ENCODE peak calls at places on chromosomes 2 and 18, in eight cellular contexts. One of them, this sample, is unnamed.

GRCh38 chr2:133581027-133581760 is 12.9 kb upstream of the NCKAP5 start:
- DNase-seq in PC-9: no peak
- DNase-seq in MCF 10A: no peak
- DNase-seq in CD8-positive, alpha-beta T cell: no peak
- DNase-seq in astrocyte of the spinal cord: peak
- DNase-seq in neural crest cell: no peak
- DNase-seq in AG04450: peak
- DNase-seq in IMR-90: peak
- DNase-seq in this sample: no peak

GRCh38 chr2:45681675-45682074 is 30.2 kb downstream of the PRKCE start:
- DNase-seq in PC-9: peak
- DNase-seq in MCF 10A: peak
- DNase-seq in CD8-positive, alpha-beta T cell: no peak
- DNase-seq in astrocyte of the spinal cord: peak
- DNase-seq in neural crest cell: no peak
- DNase-seq in AG04450: peak
- DNase-seq in IMR-90: peak
- DNase-seq in this sample: no peak

GRCh38 chr2:19902272-19902730 is 518 bp upstream of the TTC32 start:
- DNase-seq in PC-9: no peak
- DNase-seq in MCF 10A: no peak
- DNase-seq in CD8-positive, alpha-beta T cell: no peak
- DNase-seq in astrocyte of the spinal cord: no peak
- DNase-seq in neural crest cell: no peak
- DNase-seq in AG04450: no peak
- DNase-seq in IMR-90: no peak
- DNase-seq in this sample: no peak

GRCh38 chr18:8771930-8772329 is 66.6 kb downstream of the MTCL1 start:
- DNase-seq in PC-9: no peak
- DNase-seq in MCF 10A: peak
- DNase-seq in CD8-positive, alpha-beta T cell: no peak
- DNase-seq in astrocyte of the spinal cord: no peak
- DNase-seq in neural crest cell: no peak
- DNase-seq in AG04450: no peak
- DNase-seq in IMR-90: no peak
- DNase-seq in this sample: no peak

GRCh38 chr18:42131044-42131939 is 176.3 kb downstream of the PIK3C3 start:
- DNase-seq in PC-9: no peak
- DNase-seq in MCF 10A: no peak
- DNase-seq in CD8-positive, alpha-beta T cell: no peak
- DNase-seq in astrocyte of the spinal cord: no peak
- DNase-seq in neural crest cell: no peak
- DNase-seq in AG04450: no peak
- DNase-seq in IMR-90: no peak
- DNase-seq in this sample: no peak

GRCh38 chr2:53075760-53076159 is 691.8 kb upstream of the CHAC2 start:
- DNase-seq in PC-9: no peak
- DNase-seq in MCF 10A: no peak
- DNase-seq in CD8-positive, alpha-beta T cell: no peak
- DNase-seq in astrocyte of the spinal cord: no peak
- DNase-seq in neural crest cell: no peak
- DNase-seq in AG04450: no peak
- DNase-seq in IMR-90: no peak
- DNase-seq in this sample: peak

GRCh38 chr2:28382755-28383154 is 9.9 kb upstream of the FOSL2 start:
- DNase-seq in PC-9: no peak
- DNase-seq in MCF 10A: no peak
- DNase-seq in CD8-positive, alpha-beta T cell: no peak
- DNase-seq in astrocyte of the spinal cord: no peak
- DNase-seq in neural crest cell: no peak
- DNase-seq in AG04450: no peak
- DNase-seq in IMR-90: no peak
- DNase-seq in this sample: no peak

GRCh38 chr2:192314800-192315481 is 120.2 kb upstream of the TMEFF2 start:
- DNase-seq in PC-9: no peak
- DNase-seq in MCF 10A: no peak
- DNase-seq in CD8-positive, alpha-beta T cell: no peak
- DNase-seq in astrocyte of the spinal cord: no peak
- DNase-seq in neural crest cell: no peak
- DNase-seq in AG04450: no peak
- DNase-seq in IMR-90: no peak
- DNase-seq in this sample: no peak

GRCh38 chr2:86360781-86361180 is 23.4 kb upstream of the REEP1 start:
- DNase-seq in PC-9: no peak
- DNase-seq in MCF 10A: no peak
- DNase-seq in CD8-positive, alpha-beta T cell: no peak
- DNase-seq in astrocyte of the spinal cord: no peak
- DNase-seq in neural crest cell: no peak
- DNase-seq in AG04450: no peak
- DNase-seq in IMR-90: no peak
- DNase-seq in this sample: no peak

GRCh38 chr2:222796413-222797103 is 64.3 kb upstream of the ACSL3 start:
- DNase-seq in PC-9: no peak
- DNase-seq in MCF 10A: no peak
- DNase-seq in CD8-positive, alpha-beta T cell: no peak
- DNase-seq in astrocyte of the spinal cord: peak
- DNase-seq in neural crest cell: no peak
- DNase-seq in AG04450: no peak
- DNase-seq in IMR-90: peak
- DNase-seq in this sample: no peak

GRCh38 chr18:51029378-51029693 is 677 bp upstream of the SMAD4 start:
- DNase-seq in PC-9: no peak
- DNase-seq in MCF 10A: no peak
- DNase-seq in CD8-positive, alpha-beta T cell: no peak
- DNase-seq in astrocyte of the spinal cord: no peak
- DNase-seq in neural crest cell: no peak
- DNase-seq in AG04450: no peak
- DNase-seq in IMR-90: peak
- DNase-seq in this sample: no peak

GRCh38 chr2:184611221-184612085 is 13.1 kb downstream of the ZNF804A start:
- DNase-seq in PC-9: no peak
- DNase-seq in MCF 10A: peak
- DNase-seq in CD8-positive, alpha-beta T cell: no peak
- DNase-seq in astrocyte of the spinal cord: peak
- DNase-seq in neural crest cell: no peak
- DNase-seq in AG04450: no peak
- DNase-seq in IMR-90: peak
- DNase-seq in this sample: no peak

GRCh38 chr2:227301523-227301922 is 23.5 kb upstream of the MFF start:
- DNase-seq in PC-9: no peak
- DNase-seq in MCF 10A: peak
- DNase-seq in CD8-positive, alpha-beta T cell: no peak
- DNase-seq in astrocyte of the spinal cord: no peak
- DNase-seq in neural crest cell: no peak
- DNase-seq in AG04450: no peak
- DNase-seq in IMR-90: no peak
- DNase-seq in this sample: no peak

GRCh38 chr2:96084006-96084857 is 32.1 kb downstream of the ADRA2B start:
- DNase-seq in PC-9: no peak
- DNase-seq in MCF 10A: no peak
- DNase-seq in CD8-positive, alpha-beta T cell: no peak
- DNase-seq in astrocyte of the spinal cord: no peak
- DNase-seq in neural crest cell: no peak
- DNase-seq in AG04450: no peak
- DNase-seq in IMR-90: no peak
- DNase-seq in this sample: no peak

GRCh38 chr2:101688266-101688665 is 9.2 kb upstream of the MAP4K4 start:
- DNase-seq in PC-9: no peak
- DNase-seq in MCF 10A: no peak
- DNase-seq in CD8-positive, alpha-beta T cell: no peak
- DNase-seq in astrocyte of the spinal cord: no peak
- DNase-seq in neural crest cell: no peak
- DNase-seq in AG04450: no peak
- DNase-seq in IMR-90: peak
- DNase-seq in this sample: no peak

DNA sequence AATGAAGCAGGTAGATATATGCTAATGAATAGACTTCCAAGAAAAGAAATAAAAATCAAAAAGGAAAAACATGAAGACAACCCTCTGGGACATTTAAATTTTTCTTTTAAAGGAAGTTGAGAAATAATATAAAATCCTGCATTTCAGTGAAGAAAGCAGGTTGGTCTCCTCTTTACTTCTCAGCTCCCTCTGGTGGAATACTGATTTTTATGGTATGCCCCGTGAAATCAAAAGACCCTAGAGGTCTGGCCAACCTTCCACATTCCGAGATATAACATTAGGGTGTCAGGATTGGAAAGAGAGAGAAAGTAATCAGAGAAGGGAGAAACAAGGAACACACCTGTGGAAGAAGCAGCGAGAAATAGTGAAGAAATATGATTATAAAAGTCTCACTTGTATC is 72.7 kb downstream of the DNER start:
- DNase-seq in PC-9: no peak
- DNase-seq in MCF 10A: no peak
- DNase-seq in CD8-positive, alpha-beta T cell: no peak
- DNase-seq in astrocyte of the spinal cord: no peak
- DNase-seq in neural crest cell: no peak
- DNase-seq in AG04450: no peak
- DNase-seq in IMR-90: no peak
- DNase-seq in this sample: no peak
- TF ChIP-seq CTCF in PC-9: no peak
- TF ChIP-seq CTCF in MCF 10A: no peak
- TF ChIP-seq CTCF in CD8-positive, alpha-beta T cell: no peak
- TF ChIP-seq CTCF in astrocyte of the spinal cord: peak
- TF ChIP-seq CTCF in neural crest cell: no peak
- TF ChIP-seq CTCF in AG04450: no peak
- TF ChIP-seq CTCF in IMR-90: no peak
- TF ChIP-seq CTCF in this sample: no peak

GRCh38 chr2:69205491-69205890 is 181.5 kb downstream of the GFPT1 start:
- DNase-seq in PC-9: no peak
- DNase-seq in MCF 10A: no peak
- DNase-seq in CD8-positive, alpha-beta T cell: no peak
- DNase-seq in astrocyte of the spinal cord: no peak
- DNase-seq in neural crest cell: no peak
- DNase-seq in AG04450: no peak
- DNase-seq in IMR-90: no peak
- DNase-seq in this sample: no peak

GRCh38 chr2:69211111-69211510 is 175.9 kb downstream of the GFPT1 start:
- DNase-seq in PC-9: no peak
- DNase-seq in MCF 10A: no peak
- DNase-seq in CD8-positive, alpha-beta T cell: no peak
- DNase-seq in astrocyte of the spinal cord: no peak
- DNase-seq in neural crest cell: no peak
- DNase-seq in AG04450: no peak
- DNase-seq in IMR-90: no peak
- DNase-seq in this sample: no peak

GRCh38 chr2:69210386-69210785 is 176.6 kb downstream of the GFPT1 start:
- DNase-seq in PC-9: no peak
- DNase-seq in MCF 10A: no peak
- DNase-seq in CD8-positive, alpha-beta T cell: no peak
- DNase-seq in astrocyte of the spinal cord: no peak
- DNase-seq in neural crest cell: no peak
- DNase-seq in AG04450: no peak
- DNase-seq in IMR-90: no peak
- DNase-seq in this sample: no peak

GRCh38 chr2:69209482-69209881 is 177.5 kb downstream of the GFPT1 start:
- DNase-seq in PC-9: no peak
- DNase-seq in MCF 10A: no peak
- DNase-seq in CD8-positive, alpha-beta T cell: no peak
- DNase-seq in astrocyte of the spinal cord: no peak
- DNase-seq in neural crest cell: no peak
- DNase-seq in AG04450: no peak
- DNase-seq in IMR-90: no peak
- DNase-seq in this sample: no peak

DNA sequence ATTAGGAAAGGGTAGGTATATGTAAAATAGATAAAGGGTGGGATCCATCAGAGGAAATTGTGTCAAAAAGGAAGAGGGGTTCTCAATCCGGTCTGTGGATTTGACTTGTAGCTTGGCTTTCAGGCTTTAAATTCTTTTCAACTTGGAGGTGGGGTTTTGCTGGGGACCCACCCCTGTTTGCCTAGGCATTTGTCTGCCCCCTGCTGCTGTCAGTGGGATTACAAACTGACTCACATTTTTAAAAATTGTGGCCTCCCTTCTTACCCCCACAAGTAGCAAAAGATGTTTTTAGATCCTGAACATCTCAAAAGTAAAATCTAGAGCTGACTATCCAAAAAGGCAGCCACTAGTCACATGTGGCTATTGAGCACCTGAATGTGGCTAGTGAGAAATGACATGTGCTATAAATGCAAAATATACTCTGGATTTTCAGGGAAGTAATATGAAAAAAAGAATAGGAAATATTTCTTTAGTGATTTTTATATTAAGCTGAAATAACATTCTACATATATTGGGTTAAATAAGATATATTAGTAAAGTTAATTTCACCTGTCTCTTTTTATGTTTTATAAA is 178.9 kb downstream of the GFPT1 start:
- DNase-seq in PC-9: no peak
- DNase-seq in MCF 10A: peak
- DNase-seq in CD8-positive, alpha-beta T cell: no peak
- DNase-seq in astrocyte of the spinal cord: no peak
- DNase-seq in neural crest cell: no peak
- DNase-seq in AG04450: no peak
- DNase-seq in IMR-90: no peak
- DNase-seq in this sample: no peak
- TF ChIP-seq CTCF in PC-9: peak
- TF ChIP-seq CTCF in MCF 10A: peak
- TF ChIP-seq CTCF in CD8-positive, alpha-beta T cell: no peak
- TF ChIP-seq CTCF in astrocyte of the spinal cord: peak
- TF ChIP-seq CTCF in neural crest cell: no peak
- TF ChIP-seq CTCF in AG04450: peak
- TF ChIP-seq CTCF in IMR-90: peak
- TF ChIP-seq CTCF in this sample: no peak

DNA sequence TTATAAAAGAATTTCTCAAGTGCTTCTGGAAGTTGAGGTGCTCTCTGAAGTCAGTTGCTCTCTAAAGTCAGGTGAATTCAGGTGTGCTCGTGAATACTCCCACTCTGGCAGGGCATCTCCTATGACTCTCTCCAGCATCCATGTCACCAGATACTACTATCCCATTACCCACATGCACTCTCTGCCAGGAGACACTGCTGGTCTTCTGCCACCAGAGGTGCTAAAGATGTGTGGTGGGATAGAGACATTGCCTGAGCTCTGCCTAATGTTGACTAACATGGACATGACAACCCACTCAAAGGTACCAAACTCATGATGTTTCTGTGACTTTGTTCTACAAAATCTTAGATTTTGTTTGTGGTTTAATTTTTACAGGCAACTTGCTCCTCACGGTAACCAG is 106.4 kb upstream of the HNRNPA3 start:
- DNase-seq in PC-9: no peak
- DNase-seq in MCF 10A: peak
- DNase-seq in CD8-positive, alpha-beta T cell: no peak
- DNase-seq in astrocyte of the spinal cord: no peak
- DNase-seq in neural crest cell: no peak
- DNase-seq in AG04450: no peak
- DNase-seq in IMR-90: no peak
- DNase-seq in this sample: no peak
- TF ChIP-seq CTCF in PC-9: no peak
- TF ChIP-seq CTCF in MCF 10A: peak
- TF ChIP-seq CTCF in CD8-positive, alpha-beta T cell: no peak
- TF ChIP-seq CTCF in astrocyte of the spinal cord: no peak
- TF ChIP-seq CTCF in neural crest cell: peak
- TF ChIP-seq CTCF in AG04450: no peak
- TF ChIP-seq CTCF in IMR-90: no peak
- TF ChIP-seq CTCF in this sample: no peak

DNA sequence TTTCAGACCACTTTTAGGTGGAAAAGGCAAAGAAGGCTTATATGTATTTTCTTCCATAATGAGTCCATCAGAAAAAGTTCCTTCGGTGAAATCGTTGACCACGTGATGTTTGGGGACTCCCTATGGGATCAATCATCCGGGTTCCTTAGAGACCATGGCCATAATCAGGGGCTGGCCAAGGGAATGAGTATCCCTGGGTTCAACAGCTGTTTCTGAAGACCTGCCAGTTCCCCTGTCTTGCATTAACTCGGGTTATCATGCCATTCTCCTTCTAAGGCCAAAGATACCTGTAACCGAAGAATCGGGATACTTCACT is 18.7 kb upstream of the TMEM177 start:
- DNase-seq in PC-9: no peak
- DNase-seq in MCF 10A: no peak
- DNase-seq in CD8-positive, alpha-beta T cell: no peak
- DNase-seq in astrocyte of the spinal cord: no peak
- DNase-seq in neural crest cell: no peak
- DNase-seq in AG04450: no peak
- DNase-seq in IMR-90: no peak
- DNase-seq in this sample: no peak
- TF ChIP-seq CTCF in PC-9: peak
- TF ChIP-seq CTCF in MCF 10A: no peak
- TF ChIP-seq CTCF in CD8-positive, alpha-beta T cell: peak
- TF ChIP-seq CTCF in astrocyte of the spinal cord: no peak
- TF ChIP-seq CTCF in neural crest cell: no peak
- TF ChIP-seq CTCF in AG04450: no peak
- TF ChIP-seq CTCF in IMR-90: no peak
- TF ChIP-seq CTCF in this sample: no peak

This sample was measured in omental fat pad.